ENCODE peak calls at places on chromosomes 12 and 14, in six cellular contexts. H, V, F, I, N and J are unnamed samples.
A peak's percentile ranks its signal among the peaks of the same experiment; 100 is the strongest.

GRCh38 chr12:73598626-73599025 is 939.0 kb upstream of the ATXN7L3B start:
- DNase-seq in H (no peak), V (no peak), F (no peak), I (no peak), N (no peak), J (no peak)

GRCh38 chr12:44285321-44285720 is 449.4 kb downstream of the TMEM117 start:
- DNase-seq in H (no peak), V (no peak), F (no peak), I (no peak), N (no peak), J (no peak)

GRCh38 chr12:112430929-112431328 is 12.2 kb downstream of the PTPN11 start:
- DNase-seq in H (no peak), V (no peak), F (no peak), I (no peak), N (no peak), J (no peak)

GRCh38 chr14:68408680-68409079 is 384.2 kb downstream of the ZFP36L1 start:
- DNase-seq in H (no peak), V (peak; percentile 38), F (no peak), I (no peak), N (no peak), J (no peak)

GRCh38 chr14:97290977-97291376 is 493.8 kb downstream of the VRK1 start:
- DNase-seq in H (no peak), V (no peak), F (no peak), I (no peak), N (no peak), J (no peak)

GRCh38 chr12:93622485-93622884 is 50.0 kb downstream of the SOCS2 start:
- DNase-seq in H (no peak), V (peak; percentile 69), F (no peak), I (no peak), N (no peak), J (no peak)

GRCh38 chr12:68334136-68334535 is 2.0 kb upstream of the MDM1 start:
- DNase-seq in H (no peak), V (no peak), F (no peak), I (no peak), N (no peak), J (no peak)

GRCh38 chr12:6949063-6949594 is 2.0 kb upstream of the PTPN6 start:
- DNase-seq in H (no peak), V (no peak), F (no peak), I (no peak), N (no peak), J (no peak)

GRCh38 chr12:92224685-92225331 is 79.2 kb upstream of the BTG1 start:
- DNase-seq in H (peak; percentile 9), V (no peak), F (peak; percentile 16), I (no peak), N (no peak), J (no peak)

GRCh38 chr12:102513272-102513671 is 32.9 kb upstream of the IGF1 start:
- DNase-seq in H (no peak), V (no peak), F (no peak), I (no peak), N (no peak), J (no peak)

GRCh38 chr14:103000291-103000921 is 56.9 kb downstream of the CDC42BPB start:
- DNase-seq in H (no peak), V (no peak), F (no peak), I (no peak), N (no peak), J (no peak)

GRCh38 chr12:104748356-104748755 is 209.7 kb downstream of the SLC41A2 start:
- DNase-seq in H (no peak), V (no peak), F (no peak), I (no peak), N (no peak), J (no peak)

GRCh38 chr14:21068521-21069387 is 1.4 kb upstream of the ARHGEF40 start:
- DNase-seq in H (no peak), V (peak; percentile 63), F (no peak), I (peak; percentile 63), N (peak; percentile 84), J (peak; percentile 42)

GRCh38 chr14:103801459-103801858 is 45.9 kb downstream of the PPP1R13B start:
- DNase-seq in H (no peak), V (peak; percentile 68), F (no peak), I (no peak), N (peak; percentile 37), J (no peak)

GRCh38 chr14:85060116-85060515 is 469.8 kb upstream of the FLRT2 start:
- DNase-seq in H (no peak), V (peak; percentile 28), F (no peak), I (no peak), N (no peak), J (no peak)

GRCh38 chr12:12379831-12380730 is 23.2 kb downstream of the BORCS5 start:
- DNase-seq in H (no peak), V (peak; percentile 22), F (no peak), I (no peak), N (no peak), J (no peak)

GRCh38 chr14:55446833-55447232 is 6.4 kb upstream of the TBPL2 start:
- DNase-seq in H (no peak), V (peak; percentile 77), F (peak; percentile 73), I (no peak), N (no peak), J (no peak)

GRCh38 chr12:105948331-105948730 is 190.4 kb downstream of the NUAK1 start:
- DNase-seq in H (no peak), V (peak; percentile 33), F (no peak), I (peak; percentile 38), N (no peak), J (no peak)

GRCh38 chr12:2355198-2355597 is 302.4 kb downstream of the CACNA1C start:
- DNase-seq in H (no peak), V (no peak), F (no peak), I (no peak), N (no peak), J (no peak)

GRCh38 chr12:55955800-55956508 is 9.9 kb downstream of the PMEL start:
- DNase-seq in H (no peak), V (peak; percentile 29), F (no peak), I (no peak), N (peak; percentile 48), J (peak; percentile 28)

GRCh38 chr14:66043921-66044320 is 442.2 kb upstream of the CCDC196 start:
- DNase-seq in H (no peak), V (peak; percentile 33), F (no peak), I (no peak), N (no peak), J (no peak)

GRCh38 chr12:43169115-43169681 is 382.8 kb downstream of the ADAMTS20 start:
- DNase-seq in H (no peak), V (no peak), F (no peak), I (no peak), N (no peak), J (no peak)

GRCh38 chr12:57477710-57478681 is 1.7 kb downstream of the ARHGAP9 start:
- DNase-seq in H (no peak), V (peak; percentile 83), F (no peak), I (no peak), N (no peak), J (no peak)

GRCh38 chr14:24056800-24057184 is 5.0 kb downstream of the CARMIL3 start:
- DNase-seq in H (no peak), V (no peak), F (no peak), I (no peak), N (no peak), J (no peak)

GRCh38 chr14:105853089-105853906 is 326.9 kb downstream of the TMEM121 start:
- DNase-seq in H (no peak), V (no peak), F (no peak), I (no peak), N (no peak), J (no peak)

GRCh38 chr14:105851716-105852377 is 325.5 kb downstream of the TMEM121 start:
- DNase-seq in H (no peak), V (no peak), F (no peak), I (no peak), N (no peak), J (no peak)

GRCh38 chr14:105850853-105851581 is 324.6 kb downstream of the TMEM121 start:
- DNase-seq in H (no peak), V (no peak), F (no peak), I (no peak), N (no peak), J (no peak)

GRCh38 chr14:105853907-105854599 is 327.7 kb downstream of the TMEM121 start:
- DNase-seq in H (no peak), V (no peak), F (no peak), I (no peak), N (no peak), J (no peak)

GRCh38 chr14:105852378-105853088 is 326.1 kb downstream of the TMEM121 start:
- DNase-seq in H (no peak), V (no peak), F (no peak), I (no peak), N (no peak), J (peak; percentile 6)
- H3K9me3 ChIP-seq in H (no peaks in the 10 kb centered on the region), V (no peaks in the 10 kb centered on the region), F (peaks cover 84% of the 10 kb centered on the region), I (no peaks in the 10 kb centered on the region), N (no peaks in the 10 kb centered on the region), J (no peaks in the 10 kb centered on the region)

DNA sequence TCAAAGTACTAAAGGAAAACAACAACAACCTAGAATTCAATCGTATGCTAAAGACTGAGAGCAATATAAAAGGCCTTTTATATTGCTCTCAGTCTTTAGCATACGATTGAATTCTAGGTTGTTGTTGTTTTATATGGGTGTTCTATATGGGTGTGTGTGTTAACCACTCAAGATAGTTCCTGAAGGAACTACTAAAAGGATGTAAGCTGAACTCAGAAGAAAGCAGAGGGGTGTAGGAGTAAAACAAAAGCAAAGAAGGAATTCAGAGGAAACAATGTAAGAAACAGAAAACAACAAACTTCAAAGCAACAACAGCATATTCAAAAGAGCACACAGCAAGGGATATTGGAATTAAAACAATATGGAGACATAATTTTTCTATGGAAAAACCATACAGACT is 5.4 kb downstream of the ZNF891 start:
- DNase-seq in H (no peak), V (no peak), F (no peak), I (no peak), N (no peak), J (no peak)
- H3K9me3 ChIP-seq in H (peaks cover 93% of the 10 kb centered on the region), V (peaks cover 14% of the 10 kb centered on the region), F (peaks cover 48% of the 10 kb centered on the region), I (peaks cover 84% of the 10 kb centered on the region), N (peaks cover 87% of the 10 kb centered on the region), J (peaks cover 57% of the 10 kb centered on the region)

GRCh38 chr14:45786266-45786665 is 533.3 kb upstream of the MIS18BP1 start:
- DNase-seq in H (no peak), V (no peak), F (no peak), I (no peak), N (no peak), J (no peak)

GRCh38 chr14:45790293-45790692 is 537.3 kb upstream of the MIS18BP1 start:
- DNase-seq in H (no peak), V (no peak), F (no peak), I (no peak), N (no peak), J (no peak)

GRCh38 chr14:45787167-45787566 is 534.2 kb upstream of the MIS18BP1 start:
- DNase-seq in H (no peak), V (no peak), F (no peak), I (no peak), N (no peak), J (no peak)

GRCh38 chr14:45785240-45785639 is 532.2 kb upstream of the MIS18BP1 start:
- DNase-seq in H (no peak), V (no peak), F (no peak), I (no peak), N (no peak), J (no peak)
- H3K9me3 ChIP-seq in H (peaks cover 28% of the 10 kb centered on the region), V (no peaks in the 10 kb centered on the region), F (peaks cover 9% of the 10 kb centered on the region), I (peaks cover 4% of the 10 kb centered on the region), N (peaks cover 85% of the 10 kb centered on the region), J (peaks cover 3% of the 10 kb centered on the region)

DNA sequence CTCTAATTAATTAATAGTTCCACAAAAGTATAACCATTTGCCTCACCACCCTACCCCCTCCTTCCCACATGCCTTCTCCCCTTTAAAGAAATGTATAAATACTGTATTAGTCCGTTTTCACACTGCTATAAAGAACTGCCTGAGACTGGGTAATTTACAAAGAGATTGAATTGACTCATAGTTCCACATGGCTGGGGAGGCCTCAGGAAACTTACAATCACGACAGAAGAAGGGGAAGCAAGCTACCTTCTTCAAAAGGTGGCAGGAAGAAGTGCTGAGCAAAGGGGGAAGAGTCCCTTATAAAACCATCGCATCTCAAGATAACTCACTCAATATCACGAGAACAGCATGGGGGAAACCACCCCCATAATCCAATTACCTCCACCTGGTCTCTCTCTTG is 8.2 kb upstream of the RESF1 start:
- DNase-seq in H (no peak), V (no peak), F (no peak), I (no peak), N (no peak), J (no peak)
- H3K9me3 ChIP-seq in H (peaks cover 52% of the 10 kb centered on the region), V (peaks cover 2% of the 10 kb centered on the region), F (no peaks in the 10 kb centered on the region), I (no peaks in the 10 kb centered on the region), N (peaks cover 11% of the 10 kb centered on the region), J (no peaks in the 10 kb centered on the region)